ENCODE peak calls at places on chromosome 18, in seven cellular contexts. One of them, this sample, is unnamed.

GRCh38 chr18:765764-766549 is 46.1 kb downstream of the YES1 start:
- DNase-seq in T-helper 17 cell: no peak
- DNase-seq in GM04504: no peak
- DNase-seq in kidney glomerular epithelial cell: no peak
- DNase-seq in progenitor cell of endocrine pancreas: no peak
- DNase-seq in NCI-H187 treated with DMSO at 0.1 percent for 48 hours: no peak
- DNase-seq in smooth muscle cell of the brain vasculature: no peak
- DNase-seq in this sample: no peak

GRCh38 chr18:43192408-43192807 is 76.9 kb upstream of the RIT2 start:
- DNase-seq in progenitor cell of endocrine pancreas: no peak
- DNase-seq in GM04504: no peak
- DNase-seq in T-helper 17 cell: no peak
- DNase-seq in NCI-H187 treated with DMSO at 0.1 percent for 48 hours: no peak
- DNase-seq in kidney glomerular epithelial cell: no peak
- DNase-seq in smooth muscle cell of the brain vasculature: no peak
- DNase-seq in this sample: no peak

GRCh38 chr18:66344227-66344626 is 259.7 kb downstream of the CDH19 start:
- DNase-seq in T-helper 17 cell: no peak
- DNase-seq in kidney glomerular epithelial cell: no peak
- DNase-seq in GM04504: no peak
- DNase-seq in NCI-H187 treated with DMSO at 0.1 percent for 48 hours: peak; percentile 65
- DNase-seq in smooth muscle cell of the brain vasculature: no peak
- DNase-seq in progenitor cell of endocrine pancreas: no peak
- DNase-seq in this sample: no peak

GRCh38 chr18:55416791-55417190 is 171.2 kb downstream of the TCF4 start:
- DNase-seq in progenitor cell of endocrine pancreas: no peak
- DNase-seq in GM04504: no peak
- DNase-seq in smooth muscle cell of the brain vasculature: no peak
- DNase-seq in NCI-H187 treated with DMSO at 0.1 percent for 48 hours: no peak
- DNase-seq in T-helper 17 cell: no peak
- DNase-seq in kidney glomerular epithelial cell: no peak
- DNase-seq in this sample: no peak

GRCh38 chr18:59149007-59149406 is 9.3 kb downstream of the SEC11C start:
- DNase-seq in NCI-H187 treated with DMSO at 0.1 percent for 48 hours: no peak
- DNase-seq in kidney glomerular epithelial cell: no peak
- DNase-seq in progenitor cell of endocrine pancreas: no peak
- DNase-seq in GM04504: no peak
- DNase-seq in T-helper 17 cell: no peak
- DNase-seq in smooth muscle cell of the brain vasculature: no peak
- DNase-seq in this sample: no peak

GRCh38 chr18:28073658-28074057 is 103.3 kb downstream of the CDH2 start:
- DNase-seq in smooth muscle cell of the brain vasculature: no peak
- DNase-seq in NCI-H187 treated with DMSO at 0.1 percent for 48 hours: no peak
- DNase-seq in progenitor cell of endocrine pancreas: no peak
- DNase-seq in GM04504: no peak
- DNase-seq in T-helper 17 cell: no peak
- DNase-seq in kidney glomerular epithelial cell: no peak
- DNase-seq in this sample: no peak

GRCh38 chr18:44687421-44687820 is 6.7 kb downstream of the SETBP1 start:
- DNase-seq in smooth muscle cell of the brain vasculature: no peak
- DNase-seq in T-helper 17 cell: no peak
- DNase-seq in progenitor cell of endocrine pancreas: no peak
- DNase-seq in NCI-H187 treated with DMSO at 0.1 percent for 48 hours: no peak
- DNase-seq in kidney glomerular epithelial cell: no peak
- DNase-seq in GM04504: no peak
- DNase-seq in this sample: no peak

GRCh38 chr18:68533641-68534040 is 181.3 kb downstream of the TMX3 start:
- DNase-seq in progenitor cell of endocrine pancreas: no peak
- DNase-seq in smooth muscle cell of the brain vasculature: no peak
- DNase-seq in kidney glomerular epithelial cell: no peak
- DNase-seq in NCI-H187 treated with DMSO at 0.1 percent for 48 hours: no peak
- DNase-seq in GM04504: no peak
- DNase-seq in T-helper 17 cell: no peak
- DNase-seq in this sample: no peak

GRCh38 chr18:23857756-23858155 is 156.8 kb upstream of the TTC39C start:
- DNase-seq in kidney glomerular epithelial cell: no peak
- DNase-seq in GM04504: no peak
- DNase-seq in progenitor cell of endocrine pancreas: no peak
- DNase-seq in NCI-H187 treated with DMSO at 0.1 percent for 48 hours: no peak
- DNase-seq in T-helper 17 cell: no peak
- DNase-seq in smooth muscle cell of the brain vasculature: no peak
- DNase-seq in this sample: peak; percentile 75

GRCh38 chr18:67997496-67997895 is 481.0 kb upstream of the DSEL start:
- DNase-seq in GM04504: no peak
- DNase-seq in progenitor cell of endocrine pancreas: no peak
- DNase-seq in kidney glomerular epithelial cell: no peak
- DNase-seq in smooth muscle cell of the brain vasculature: no peak
- DNase-seq in T-helper 17 cell: no peak
- DNase-seq in NCI-H187 treated with DMSO at 0.1 percent for 48 hours: no peak
- DNase-seq in this sample: no peak

GRCh38 chr18:23228102-23229051 is 93.1 kb downstream of the CABLES1 start:
- DNase-seq in GM04504: no peak
- DNase-seq in smooth muscle cell of the brain vasculature: no peak
- DNase-seq in progenitor cell of endocrine pancreas: no peak
- DNase-seq in kidney glomerular epithelial cell: peak; percentile 50
- DNase-seq in T-helper 17 cell: no peak
- DNase-seq in NCI-H187 treated with DMSO at 0.1 percent for 48 hours: no peak
- DNase-seq in this sample: peak; percentile 29

GRCh38 chr18:70176537-70176936 is 28.9 kb downstream of the RTTN start:
- DNase-seq in kidney glomerular epithelial cell: no peak
- DNase-seq in smooth muscle cell of the brain vasculature: no peak
- DNase-seq in T-helper 17 cell: no peak
- DNase-seq in GM04504: no peak
- DNase-seq in progenitor cell of endocrine pancreas: no peak
- DNase-seq in NCI-H187 treated with DMSO at 0.1 percent for 48 hours: no peak
- DNase-seq in this sample: no peak

GRCh38 chr18:23689616-23690504 is 607 bp downstream of the LAMA3 start:
- DNase-seq in smooth muscle cell of the brain vasculature: no peak
- DNase-seq in GM04504: no peak
- DNase-seq in NCI-H187 treated with DMSO at 0.1 percent for 48 hours: no peak
- DNase-seq in kidney glomerular epithelial cell: no peak
- DNase-seq in progenitor cell of endocrine pancreas: peak; percentile 19
- DNase-seq in T-helper 17 cell: no peak
- DNase-seq in this sample: peak; percentile 42

GRCh38 chr18:46071894-46072867 is at the start of gene PSTPIP2:
- DNase-seq in T-helper 17 cell: peak; percentile 56
- DNase-seq in kidney glomerular epithelial cell: peak; percentile 34
- DNase-seq in smooth muscle cell of the brain vasculature: no peak
- DNase-seq in progenitor cell of endocrine pancreas: peak; percentile 48
- DNase-seq in NCI-H187 treated with DMSO at 0.1 percent for 48 hours: no peak
- DNase-seq in GM04504: no peak
- DNase-seq in this sample: no peak

GRCh38 chr18:79921984-79922965 is 29.2 kb downstream of the SLC66A2 start:
- DNase-seq in smooth muscle cell of the brain vasculature: no peak
- DNase-seq in GM04504: no peak
- DNase-seq in T-helper 17 cell: no peak
- DNase-seq in kidney glomerular epithelial cell: no peak
- DNase-seq in progenitor cell of endocrine pancreas: no peak
- DNase-seq in NCI-H187 treated with DMSO at 0.1 percent for 48 hours: no peak
- DNase-seq in this sample: no peak

GRCh38 chr18:60981651-60982050 is 351.6 kb upstream of the CDH20 start:
- DNase-seq in smooth muscle cell of the brain vasculature: no peak
- DNase-seq in progenitor cell of endocrine pancreas: no peak
- DNase-seq in T-helper 17 cell: no peak
- DNase-seq in kidney glomerular epithelial cell: peak; percentile 70
- DNase-seq in NCI-H187 treated with DMSO at 0.1 percent for 48 hours: no peak
- DNase-seq in GM04504: no peak
- DNase-seq in this sample: no peak

GRCh38 chr18:54684786-54685185 is 93.7 kb downstream of the DYNAP start:
- DNase-seq in smooth muscle cell of the brain vasculature: peak; percentile 61
- DNase-seq in progenitor cell of endocrine pancreas: no peak
- DNase-seq in GM04504: no peak
- DNase-seq in kidney glomerular epithelial cell: peak; percentile 27
- DNase-seq in NCI-H187 treated with DMSO at 0.1 percent for 48 hours: no peak
- DNase-seq in T-helper 17 cell: no peak
- DNase-seq in this sample: no peak

This sample was measured in PC-3.